ENCODE peak calls at places on chromosomes 11 and 22, in seven cellular contexts. One of them, this sample, is unnamed.

GRCh38 chr11:73592640-73593039 is 5.3 kb downstream of the FAM168A start:
- DNase-seq in GM12878: no peak
- DNase-seq in ovary: no peak
- DNase-seq in heart left ventricle: no peak
- DNase-seq in A549: no peak
- DNase-seq in HCT116: no peak
- DNase-seq in IMR-90: no peak
- DNase-seq in this sample: no peak

GRCh38 chr22:32005453-32005852 is 37.6 kb upstream of the SLC5A1 start:
- DNase-seq in heart left ventricle: no peak
- DNase-seq in ovary: no peak
- DNase-seq in IMR-90: peak
- DNase-seq in A549: peak
- DNase-seq in HCT116: no peak
- DNase-seq in GM12878: no peak
- DNase-seq in this sample: no peak

GRCh38 chr11:15716550-15716949 is 601.8 kb downstream of the INSC start:
- DNase-seq in GM12878: no peak
- DNase-seq in IMR-90: peak
- DNase-seq in HCT116: no peak
- DNase-seq in heart left ventricle: no peak
- DNase-seq in ovary: no peak
- DNase-seq in A549: no peak
- DNase-seq in this sample: no peak

GRCh38 chr11:103109818-103110388 is 677 bp downstream of the DYNC2H1 start:
- DNase-seq in HCT116: no peak
- DNase-seq in GM12878: no peak
- DNase-seq in ovary: peak
- DNase-seq in A549: peak
- DNase-seq in IMR-90: no peak
- DNase-seq in heart left ventricle: no peak
- DNase-seq in this sample: no peak

GRCh38 chr22:45615364-45615763 is 56.3 kb upstream of the ATXN10 start:
- DNase-seq in A549: no peak
- DNase-seq in heart left ventricle: no peak
- DNase-seq in ovary: no peak
- DNase-seq in GM12878: no peak
- DNase-seq in HCT116: no peak
- DNase-seq in IMR-90: no peak
- DNase-seq in this sample: no peak

GRCh38 chr11:30823119-30823518 is 237.0 kb upstream of the MPPED2 start:
- DNase-seq in heart left ventricle: no peak
- DNase-seq in HCT116: no peak
- DNase-seq in A549: no peak
- DNase-seq in ovary: no peak
- DNase-seq in GM12878: no peak
- DNase-seq in IMR-90: no peak
- DNase-seq in this sample: no peak

GRCh38 chr11:66289548-66290331 is 797 bp upstream of the YIF1A start:
- DNase-seq in ovary: peak
- DNase-seq in heart left ventricle: peak
- DNase-seq in IMR-90: no peak
- DNase-seq in HCT116: no peak
- DNase-seq in A549: no peak
- DNase-seq in GM12878: peak
- DNase-seq in this sample: peak

GRCh38 chr11:115488945-115489344 is 15.3 kb downstream of the CADM1 start:
- DNase-seq in heart left ventricle: no peak
- DNase-seq in HCT116: no peak
- DNase-seq in IMR-90: peak
- DNase-seq in GM12878: no peak
- DNase-seq in ovary: no peak
- DNase-seq in A549: peak
- DNase-seq in this sample: no peak

GRCh38 chr11:116605543-116605942 is 167.2 kb downstream of the BUD13 start:
- DNase-seq in HCT116: peak
- DNase-seq in heart left ventricle: no peak
- DNase-seq in GM12878: no peak
- DNase-seq in A549: peak
- DNase-seq in ovary: no peak
- DNase-seq in IMR-90: peak
- DNase-seq in this sample: peak

GRCh38 chr11:7604331-7604973 is 68.8 kb downstream of the CYB5R2 start:
- DNase-seq in ovary: no peak
- DNase-seq in GM12878: no peak
- DNase-seq in IMR-90: no peak
- DNase-seq in A549: peak
- DNase-seq in heart left ventricle: no peak
- DNase-seq in HCT116: no peak
- DNase-seq in this sample: no peak

GRCh38 chr11:80097146-80097545 is 656.3 kb upstream of the TENM4 start:
- DNase-seq in heart left ventricle: no peak
- DNase-seq in HCT116: no peak
- DNase-seq in A549: no peak
- DNase-seq in ovary: no peak
- DNase-seq in IMR-90: no peak
- DNase-seq in GM12878: no peak
- DNase-seq in this sample: no peak

GRCh38 chr22:17638182-17638431 is 450 bp upstream of the BCL2L13 start:
- DNase-seq in ovary: no peak
- DNase-seq in A549: no peak
- DNase-seq in GM12878: no peak
- DNase-seq in IMR-90: no peak
- DNase-seq in HCT116: no peak
- DNase-seq in heart left ventricle: no peak
- DNase-seq in this sample: no peak

GRCh38 chr11:85769758-85770157 is 41.2 kb downstream of the SYTL2 start:
- DNase-seq in HCT116: no peak
- DNase-seq in ovary: no peak
- DNase-seq in IMR-90: no peak
- DNase-seq in heart left ventricle: no peak
- DNase-seq in A549: no peak
- DNase-seq in GM12878: no peak
- DNase-seq in this sample: no peak

GRCh38 chr11:108496643-108497256 is 1.4 kb downstream of the POGLUT3 start:
- DNase-seq in heart left ventricle: no peak
- DNase-seq in HCT116: no peak
- DNase-seq in GM12878: no peak
- DNase-seq in A549: no peak
- DNase-seq in IMR-90: peak
- DNase-seq in ovary: no peak
- DNase-seq in this sample: no peak

GRCh38 chr11:28833670-28834069 is 725.5 kb downstream of the METTL15 start:
- DNase-seq in IMR-90: peak
- DNase-seq in A549: peak
- DNase-seq in ovary: no peak
- DNase-seq in GM12878: no peak
- DNase-seq in HCT116: no peak
- DNase-seq in heart left ventricle: no peak
- DNase-seq in this sample: no peak

GRCh38 chr22:49063040-49063329 is 764.7 kb downstream of the BRD1 start:
- DNase-seq in heart left ventricle: no peak
- DNase-seq in GM12878: no peak
- DNase-seq in IMR-90: no peak
- DNase-seq in A549: no peak
- DNase-seq in ovary: no peak
- DNase-seq in HCT116: no peak
- DNase-seq in this sample: no peak

GRCh38 chr22:49064836-49065235 is 762.8 kb downstream of the BRD1 start:
- DNase-seq in HCT116: no peak
- DNase-seq in A549: no peak
- DNase-seq in GM12878: no peak
- DNase-seq in heart left ventricle: no peak
- DNase-seq in ovary: no peak
- DNase-seq in IMR-90: no peak
- DNase-seq in this sample: no peak

GRCh38 chr22:49057910-49058309 is 769.8 kb downstream of the BRD1 start:
- DNase-seq in A549: no peak
- DNase-seq in ovary: no peak
- DNase-seq in IMR-90: no peak
- DNase-seq in HCT116: no peak
- DNase-seq in heart left ventricle: no peak
- DNase-seq in GM12878: no peak
- DNase-seq in this sample: no peak

GRCh38 chr22:49066619-49067018 is 761.1 kb downstream of the BRD1 start:
- DNase-seq in A549: no peak
- DNase-seq in ovary: no peak
- DNase-seq in HCT116: no peak
- DNase-seq in GM12878: no peak
- DNase-seq in IMR-90: no peak
- DNase-seq in heart left ventricle: no peak
- DNase-seq in this sample: no peak

DNA sequence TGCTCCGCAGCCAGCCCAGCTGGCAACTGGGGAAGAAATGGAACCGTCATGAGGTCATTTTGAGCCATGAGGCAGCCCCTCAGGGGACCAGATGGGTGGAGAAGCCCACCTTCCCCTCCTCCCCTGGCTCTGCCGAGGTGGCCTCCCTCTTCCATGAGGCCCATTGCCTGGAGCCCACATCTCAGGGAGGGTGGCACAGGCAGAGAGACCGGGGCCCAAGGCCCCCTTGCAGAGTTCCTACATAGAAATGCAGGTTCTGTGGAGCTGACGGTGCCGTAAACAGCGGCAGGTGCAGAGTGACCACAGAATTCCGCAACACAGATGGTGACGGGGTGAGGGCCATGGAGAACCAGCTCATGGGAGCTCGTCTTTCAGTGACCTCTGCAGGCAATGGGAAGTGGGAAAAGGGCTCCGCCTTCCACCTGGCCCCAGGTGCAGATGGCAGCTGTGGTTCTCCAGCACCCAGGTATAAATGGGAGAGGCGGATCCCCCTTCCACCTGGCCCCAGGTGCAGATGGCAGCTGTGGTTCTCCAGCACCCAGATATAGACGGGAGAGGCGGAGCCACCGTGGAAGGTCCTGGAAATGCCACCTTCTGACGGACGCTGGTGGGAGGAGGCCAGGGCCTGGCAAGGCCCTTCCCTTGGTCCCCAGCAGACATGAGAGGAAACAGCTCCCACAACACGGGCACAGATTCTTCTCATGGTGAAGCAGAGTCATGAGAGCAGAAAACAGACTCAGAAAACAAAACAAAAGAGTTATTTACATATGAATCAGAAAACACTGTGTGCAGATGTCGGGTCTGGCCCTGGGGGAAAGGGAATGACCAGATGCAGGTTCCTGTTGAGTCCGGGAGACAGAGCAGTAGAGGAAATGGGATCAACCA is 765.3 kb downstream of the BRD1 start:
- DNase-seq in A549: no peak
- DNase-seq in ovary: no peak
- DNase-seq in IMR-90: no peak
- DNase-seq in heart left ventricle: no peak
- DNase-seq in HCT116: no peak
- DNase-seq in GM12878: no peak
- DNase-seq in this sample: no peak
- TF ChIP-seq POLR2A in A549: no peak
- TF ChIP-seq POLR2A in ovary: no peak
- TF ChIP-seq POLR2A in IMR-90: no peak
- TF ChIP-seq POLR2A in heart left ventricle: no peak
- TF ChIP-seq POLR2A in HCT116: no peak
- TF ChIP-seq POLR2A in GM12878: no peak
- TF ChIP-seq POLR2A in this sample: no peak

DNA sequence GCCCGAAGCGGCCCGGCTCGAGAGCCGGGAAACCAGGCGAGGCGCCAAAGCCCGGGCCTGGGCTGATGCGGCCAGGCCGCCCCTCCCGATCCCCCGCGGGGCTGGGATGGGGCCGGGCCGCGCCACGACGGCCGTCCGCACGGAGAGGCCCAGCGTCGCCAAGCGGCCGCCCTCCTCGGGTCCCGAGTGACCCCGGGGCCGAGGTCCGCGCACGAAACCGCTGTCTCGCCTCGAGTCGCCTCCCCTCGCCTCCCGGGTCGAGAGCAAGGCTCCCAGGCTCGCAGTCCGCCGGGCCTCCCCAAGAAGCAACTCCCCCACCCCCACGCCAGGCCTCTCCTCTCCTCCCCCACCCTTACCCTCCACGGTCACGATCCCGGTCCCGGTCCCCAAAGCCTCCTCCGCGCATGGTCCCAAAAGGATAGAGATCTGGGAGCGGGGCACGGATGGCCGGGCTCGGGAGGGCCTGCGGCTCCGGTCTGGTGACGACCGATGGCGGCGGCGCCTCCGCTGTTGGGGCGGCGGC is 455 bp downstream of the DDX17 start:
- DNase-seq in ovary: peak
- DNase-seq in GM12878: no peak
- DNase-seq in A549: peak
- DNase-seq in heart left ventricle: peak
- DNase-seq in HCT116: no peak
- DNase-seq in IMR-90: peak
- DNase-seq in this sample: peak
- TF ChIP-seq POLR2A in ovary: peak
- TF ChIP-seq POLR2A in GM12878: peak
- TF ChIP-seq POLR2A in A549: peak
- TF ChIP-seq POLR2A in heart left ventricle: peak
- TF ChIP-seq POLR2A in HCT116: no peak
- TF ChIP-seq POLR2A in IMR-90: no peak
- TF ChIP-seq POLR2A in this sample: no peak

GRCh38 chr22:20951932-20952380 is 15.1 kb upstream of the AIFM3 start:
- DNase-seq in heart left ventricle: no peak
- DNase-seq in HCT116: no peak
- DNase-seq in IMR-90: no peak
- DNase-seq in ovary: no peak
- DNase-seq in GM12878: no peak
- DNase-seq in A549: no peak
- DNase-seq in this sample: no peak
- TF ChIP-seq POLR2A in heart left ventricle: no peak
- TF ChIP-seq POLR2A in HCT116: no peak
- TF ChIP-seq POLR2A in IMR-90: no peak
- TF ChIP-seq POLR2A in ovary: no peak
- TF ChIP-seq POLR2A in GM12878: no peak
- TF ChIP-seq POLR2A in A549: no peak
- TF ChIP-seq POLR2A in this sample: no peak

DNA sequence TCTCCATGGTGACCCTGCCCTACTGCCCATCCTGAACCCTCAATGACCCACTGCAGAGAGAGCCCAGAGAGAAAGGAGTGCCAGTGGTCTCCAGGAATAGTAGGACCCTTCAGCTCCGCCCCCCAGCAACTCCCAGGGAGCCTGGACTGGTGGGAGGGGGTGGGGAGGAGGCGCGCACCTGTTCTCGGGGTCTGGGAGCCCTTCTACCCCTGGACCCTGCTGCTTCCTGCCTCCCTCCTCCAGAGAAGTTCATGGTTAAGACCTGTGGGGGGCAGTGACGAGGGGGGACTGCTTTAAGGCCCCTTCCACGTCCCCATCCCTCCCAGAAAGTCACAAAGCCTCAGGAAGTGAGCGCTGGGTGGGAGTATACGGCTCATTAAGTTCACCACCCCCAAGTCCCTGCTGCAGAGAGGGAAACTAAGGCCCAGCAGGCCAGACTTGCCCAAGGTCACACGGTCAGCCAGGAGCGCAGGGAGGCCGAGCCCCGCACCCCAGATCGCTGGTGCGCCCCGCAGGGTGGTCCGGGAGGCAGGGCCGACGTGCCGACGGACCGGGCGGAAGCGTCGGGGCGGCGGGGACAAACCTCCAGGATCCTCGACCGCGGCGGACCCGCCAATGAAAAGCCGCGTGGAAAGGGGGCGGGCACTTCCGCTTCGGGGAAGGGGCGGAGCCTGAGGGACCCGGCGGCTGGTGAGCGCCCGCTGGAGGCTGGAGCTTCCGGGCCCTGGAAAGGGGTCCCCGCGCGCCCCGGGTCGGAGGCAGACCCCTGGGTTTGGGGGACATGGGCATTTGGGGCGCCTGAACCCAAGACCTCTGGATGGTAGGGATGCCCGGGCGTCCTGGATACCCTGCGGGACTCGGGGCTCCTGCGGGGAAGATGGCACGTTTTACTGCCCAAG is at the start of the genes NUDT22 and TRPT1:
- DNase-seq in heart left ventricle: peak
- DNase-seq in IMR-90: peak
- DNase-seq in HCT116: no peak
- DNase-seq in A549: peak
- DNase-seq in ovary: peak
- DNase-seq in GM12878: no peak
- DNase-seq in this sample: peak
- TF ChIP-seq POLR2A in heart left ventricle: peak
- TF ChIP-seq POLR2A in IMR-90: peak
- TF ChIP-seq POLR2A in HCT116: no peak
- TF ChIP-seq POLR2A in A549: peak
- TF ChIP-seq POLR2A in ovary: peak
- TF ChIP-seq POLR2A in GM12878: peak
- TF ChIP-seq POLR2A in this sample: no peak

This sample was measured in stomach.